ENCODE peak calls at places on chromosomes 5 and 9, in eight cellular contexts. Q, G, P, A, J, E, U and X are unnamed samples.

GRCh38 chr9:112072721-112073553 is 102.2 kb downstream of the SUSD1 start:
- DNase-seq in Q (no peak), G (no peak), P (no peak), A (no peak), J (no peak), E (peak), U (peak), X (no peak)

GRCh38 chr5:80082731-80083114 is 47.6 kb downstream of the THBS4 start:
- DNase-seq in Q (peak), G (peak), P (peak), A (peak), J (peak), E (peak), U (peak), X (peak)

GRCh38 chr5:21142791-21143190 is 1154.8 kb upstream of the CDH18 start:
- DNase-seq in Q (no peak), G (no peak), P (no peak), A (no peak), J (no peak), E (no peak), U (no peak), X (no peak)

GRCh38 chr5:67178085-67178484 is 18.5 kb downstream of the CD180 start:
- DNase-seq in Q (no peak), G (no peak), P (no peak), A (no peak), J (no peak), E (no peak), U (no peak), X (no peak)

GRCh38 chr9:69486498-69486897 is 161.5 kb downstream of the ENTREP1 start:
- DNase-seq in Q (no peak), G (no peak), P (no peak), A (no peak), J (no peak), E (no peak), U (no peak), X (no peak)

GRCh38 chr9:129121483-129121882 is 10.3 kb downstream of the PTPA start:
- DNase-seq in Q (no peak), G (no peak), P (no peak), A (no peak), J (peak), E (no peak), U (no peak), X (no peak)

GRCh38 chr5:151892393-151892792 is 32.3 kb downstream of the GLRA1 start:
- DNase-seq in Q (no peak), G (no peak), P (no peak), A (no peak), J (no peak), E (no peak), U (no peak), X (no peak)

GRCh38 chr9:132670816-132671371 is 630 bp downstream of the GTF3C4 start:
- DNase-seq in Q (no peak), G (no peak), P (peak), A (no peak), J (peak), E (peak), U (peak), X (peak)

GRCh38 chr9:113807173-113808061 is 68.7 kb upstream of the ZNF618 start:
- DNase-seq in Q (peak), G (peak), P (peak), A (peak), J (peak), E (peak), U (peak), X (peak)

GRCh38 chr5:126811515-126812198 is 34.7 kb downstream of the LMNB1 start:
- DNase-seq in Q (no peak), G (no peak), P (no peak), A (no peak), J (no peak), E (no peak), U (peak), X (no peak)

GRCh38 chr9:38342096-38342495 is 50.4 kb upstream of the ALDH1B1 start:
- DNase-seq in Q (no peak), G (no peak), P (no peak), A (no peak), J (peak), E (no peak), U (no peak), X (peak)

GRCh38 chr5:9454012-9454481 is 91.8 kb downstream of the SEMA5A start:
- DNase-seq in Q (no peak), G (no peak), P (no peak), A (no peak), J (peak), E (peak), U (no peak), X (no peak)

GRCh38 chr5:134525687-134526482 is 415 bp downstream of the JADE2 start:
- DNase-seq in Q (peak), G (no peak), P (peak), A (peak), J (peak), E (peak), U (peak), X (peak)

GRCh38 chr5:134527156-134527960 is 1.9 kb downstream of the JADE2 start:
- DNase-seq in Q (peak), G (no peak), P (peak), A (peak), J (peak), E (peak), U (peak), X (peak)

GRCh38 chr5:134524826-134525686 is at the start of gene JADE2:
- DNase-seq in Q (peak), G (no peak), P (peak), A (peak), J (peak), E (peak), U (peak), X (peak)

GRCh38 chr5:134527961-134528424 is 2.5 kb downstream of the JADE2 start:
- DNase-seq in Q (no peak), G (no peak), P (no peak), A (peak), J (peak), E (no peak), U (no peak), X (no peak)

DNA sequence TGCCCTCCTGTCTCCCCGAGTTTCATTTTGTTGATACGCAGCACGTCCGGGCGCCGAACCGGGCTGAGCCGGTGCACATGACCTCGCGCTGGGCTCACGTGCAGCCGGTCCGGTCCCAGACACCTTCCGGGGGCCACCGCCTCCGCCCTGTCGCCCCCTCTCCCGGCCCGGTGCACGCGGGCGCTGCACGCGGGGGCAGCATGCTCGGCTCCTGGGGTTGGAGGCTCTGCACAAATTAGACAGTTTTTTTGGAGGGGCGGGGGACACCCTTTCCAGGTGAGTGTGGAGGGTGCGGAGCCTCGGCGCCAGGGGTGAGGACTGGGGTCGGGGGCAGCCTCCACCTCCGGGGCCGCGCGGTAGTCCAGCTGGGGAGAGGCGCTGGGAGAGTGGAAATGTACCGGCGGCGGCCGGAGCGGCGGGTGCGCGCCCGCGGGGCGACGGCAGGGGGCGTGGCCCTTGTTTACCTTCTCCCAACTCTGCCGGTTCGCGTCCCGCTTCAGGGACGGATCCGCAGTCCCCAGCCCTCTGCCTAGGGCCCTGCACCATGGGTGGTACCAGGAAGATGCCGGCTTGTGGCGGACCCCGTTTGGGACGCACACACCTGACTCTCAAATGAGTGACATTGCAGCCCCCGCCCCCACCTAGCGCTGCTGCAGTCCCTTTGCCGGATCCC is 1.1 kb downstream of the JADE2 start:
- DNase-seq in Q (peak), G (peak), P (peak), A (peak), J (peak), E (peak), U (peak), X (peak)
- TF ChIP-seq POLR2A in Q (peak), G (no peak), P (no peak), A (no peak), J (no peak), E (no peak), U (peak), X (peak)

GRCh38 chr9:121288874-121289553 is 21.1 kb downstream of the GSN start:
- DNase-seq in Q (no peak), G (no peak), P (peak), A (peak), J (peak), E (peak), U (no peak), X (peak)
- TF ChIP-seq POLR2A in Q (no peak), G (no peak), P (no peak), A (no peak), J (peak), E (peak), U (no peak), X (no peak)

GRCh38 chr5:173055722-173055982 is 500 bp upstream of the CREBRF start:
- DNase-seq in Q (no peak), G (no peak), P (no peak), A (no peak), J (no peak), E (no peak), U (no peak), X (no peak)

GRCh38 chr5:173055042-173055721 is 970 bp upstream of the CREBRF start:
- DNase-seq in Q (no peak), G (no peak), P (no peak), A (no peak), J (no peak), E (no peak), U (no peak), X (no peak)

GRCh38 chr5:173055983-173056782 is at the start of gene CREBRF:
- DNase-seq in Q (peak), G (peak), P (peak), A (peak), J (peak), E (peak), U (peak), X (peak)

GRCh38 chr5:173057062-173057924 is 1.1 kb downstream of the CREBRF start:
- DNase-seq in Q (peak), G (peak), P (peak), A (peak), J (peak), E (peak), U (peak), X (peak)

GRCh38 chr5:173056783-173057061 is 570 bp downstream of the CREBRF start:
- DNase-seq in Q (peak), G (no peak), P (no peak), A (no peak), J (no peak), E (no peak), U (no peak), X (no peak)
- TF ChIP-seq POLR2A in Q (no peak), G (no peak), P (peak), A (no peak), J (no peak), E (no peak), U (no peak), X (no peak)

DNA sequence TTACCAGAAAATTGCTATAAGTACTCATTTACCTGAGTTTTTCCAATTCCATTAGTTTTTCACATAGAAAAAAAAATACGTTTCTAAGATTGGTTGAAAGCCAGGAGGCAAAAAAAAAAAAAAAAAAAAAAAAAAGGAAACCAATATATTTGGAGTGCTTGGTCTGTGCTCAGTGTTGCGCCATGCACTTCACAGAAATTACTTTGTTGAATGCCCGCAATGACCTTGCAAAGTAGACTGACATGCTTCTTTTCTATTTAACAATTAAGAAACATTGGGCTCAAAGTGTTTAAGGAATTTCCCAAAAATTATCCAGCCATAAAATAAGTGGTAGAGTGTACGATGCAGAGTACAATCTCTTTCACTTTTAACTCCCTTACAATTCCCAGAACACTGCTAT is 65.2 kb upstream of the PAPPA start:
- DNase-seq in Q (no peak), G (no peak), P (no peak), A (no peak), J (no peak), E (no peak), U (no peak), X (no peak)
- TF ChIP-seq POLR2A in Q (no peak), G (no peak), P (no peak), A (no peak), J (no peak), E (no peak), U (no peak), X (no peak)

GRCh38 chr9:115086461-115086860 is 31.5 kb downstream of the TNC start:
- DNase-seq in Q (no peak), G (no peak), P (no peak), A (no peak), J (no peak), E (no peak), U (no peak), X (no peak)

GRCh38 chr9:115085773-115086377 is 32.1 kb downstream of the TNC start:
- DNase-seq in Q (no peak), G (no peak), P (no peak), A (no peak), J (no peak), E (no peak), U (no peak), X (peak)

GRCh38 chr9:115086886-115087285 is 31.1 kb downstream of the TNC start:
- DNase-seq in Q (no peak), G (no peak), P (no peak), A (no peak), J (no peak), E (no peak), U (no peak), X (no peak)

GRCh38 chr9:115090486-115090885 is 27.5 kb downstream of the TNC start:
- DNase-seq in Q (no peak), G (no peak), P (no peak), A (no peak), J (no peak), E (no peak), U (no peak), X (no peak)

GRCh38 chr9:115088856-115089255 is 29.1 kb downstream of the TNC start:
- DNase-seq in Q (no peak), G (no peak), P (no peak), A (no peak), J (no peak), E (no peak), U (no peak), X (no peak)
- TF ChIP-seq POLR2A in Q (no peak), G (no peak), P (no peak), A (no peak), J (no peak), E (no peak), U (no peak), X (no peak)

DNA sequence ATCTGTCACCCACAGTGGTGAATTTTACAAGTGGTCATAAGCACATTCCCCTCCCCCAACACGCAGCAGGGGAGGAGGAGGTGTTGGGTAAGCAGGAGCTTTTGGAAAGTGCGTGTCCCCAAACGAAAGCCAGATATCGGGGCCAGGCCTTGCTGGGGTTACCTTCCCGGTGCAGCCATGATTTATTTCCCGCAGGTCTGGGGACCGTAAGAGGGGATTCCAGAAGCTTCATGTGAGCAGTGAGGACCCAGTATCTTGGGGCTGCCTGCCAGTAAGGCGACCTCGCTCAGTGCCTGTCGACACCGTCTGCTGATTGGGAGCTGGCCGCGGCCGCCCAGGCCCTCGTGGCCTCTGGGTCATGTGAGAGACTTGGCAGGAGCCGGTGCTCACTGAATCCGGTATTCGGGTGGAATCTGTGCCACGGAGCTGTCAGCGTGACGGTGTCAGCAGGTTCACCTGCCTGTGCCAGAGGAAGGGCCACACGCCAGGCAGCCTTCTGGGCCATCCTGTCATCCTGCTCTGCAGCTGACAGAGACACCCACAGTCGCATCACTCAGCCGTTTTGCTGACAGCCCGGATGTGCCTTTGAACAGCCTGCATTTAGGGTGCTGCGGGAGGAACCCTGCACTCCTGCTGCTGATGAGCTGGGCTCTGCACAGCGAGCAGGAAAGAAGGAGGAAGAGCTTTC is 37.3 kb downstream of the SEC61B start:
- DNase-seq in Q (peak), G (no peak), P (peak), A (peak), J (peak), E (peak), U (peak), X (peak)
- TF ChIP-seq POLR2A in Q (peak), G (no peak), P (no peak), A (no peak), J (peak), E (no peak), U (no peak), X (no peak)

DNA sequence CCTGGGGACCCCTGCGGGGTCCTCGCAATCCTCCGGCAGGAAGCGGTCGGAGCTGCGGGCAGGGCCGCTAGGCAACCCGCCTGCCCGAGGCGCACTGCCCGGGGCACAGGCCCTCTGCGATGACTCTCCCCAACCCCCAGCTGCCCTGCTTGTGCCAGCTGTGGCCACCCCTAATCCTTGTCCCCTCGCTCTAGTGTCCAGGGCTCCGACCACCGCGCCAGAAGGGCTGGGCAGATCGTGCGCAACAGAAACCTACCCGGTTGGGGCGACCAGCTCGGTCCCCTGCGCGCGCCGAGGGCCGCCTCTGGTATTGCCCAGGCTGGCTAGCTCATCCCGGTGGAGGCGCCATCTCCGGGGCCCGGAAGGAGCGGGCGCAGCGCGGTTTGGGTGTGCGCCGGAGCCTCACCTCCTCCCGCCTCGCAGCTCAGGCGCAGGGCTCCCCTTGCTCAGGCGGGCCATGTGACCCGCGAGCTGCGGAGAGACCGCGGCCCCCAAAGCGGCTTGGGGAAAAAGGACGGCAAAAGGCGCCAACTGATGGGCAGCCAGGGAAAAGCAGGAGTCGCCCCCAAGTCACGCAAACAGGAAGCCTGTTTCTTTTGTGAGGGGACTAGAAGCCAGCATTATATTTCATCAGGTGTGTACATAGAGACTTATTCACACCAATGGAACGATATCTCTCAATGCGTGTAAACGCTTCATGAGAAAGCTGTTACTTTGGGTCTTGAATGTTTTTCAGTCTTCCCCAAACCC is 46.8 kb upstream of the RNF20 start:
- DNase-seq in Q (no peak), G (peak), P (peak), A (peak), J (peak), E (peak), U (peak), X (peak)
- TF ChIP-seq POLR2A in Q (no peak), G (peak), P (peak), A (no peak), J (peak), E (peak), U (peak), X (no peak)

GRCh38 chr9:89662718-89663246 is 58.0 kb downstream of the GADD45G start:
- DNase-seq in Q (no peak), G (no peak), P (peak), A (no peak), J (no peak), E (no peak), U (no peak), X (peak)

GRCh38 chr9:89660286-89660685 is 55.5 kb downstream of the GADD45G start:
- DNase-seq in Q (no peak), G (no peak), P (no peak), A (no peak), J (no peak), E (no peak), U (no peak), X (no peak)

GRCh38 chr9:89663264-89663970 is 58.6 kb downstream of the GADD45G start:
- DNase-seq in Q (no peak), G (no peak), P (no peak), A (no peak), J (no peak), E (no peak), U (no peak), X (peak)

GRCh38 chr9:89661391-89661949 is 56.7 kb downstream of the GADD45G start:
- DNase-seq in Q (no peak), G (no peak), P (no peak), A (no peak), J (peak), E (peak), U (no peak), X (peak)

GRCh38 chr9:89661956-89662717 is 57.3 kb downstream of the GADD45G start:
- DNase-seq in Q (peak), G (peak), P (peak), A (peak), J (peak), E (peak), U (peak), X (peak)
- TF ChIP-seq POLR2A in Q (peak), G (no peak), P (no peak), A (no peak), J (peak), E (peak), U (no peak), X (no peak)

DNA sequence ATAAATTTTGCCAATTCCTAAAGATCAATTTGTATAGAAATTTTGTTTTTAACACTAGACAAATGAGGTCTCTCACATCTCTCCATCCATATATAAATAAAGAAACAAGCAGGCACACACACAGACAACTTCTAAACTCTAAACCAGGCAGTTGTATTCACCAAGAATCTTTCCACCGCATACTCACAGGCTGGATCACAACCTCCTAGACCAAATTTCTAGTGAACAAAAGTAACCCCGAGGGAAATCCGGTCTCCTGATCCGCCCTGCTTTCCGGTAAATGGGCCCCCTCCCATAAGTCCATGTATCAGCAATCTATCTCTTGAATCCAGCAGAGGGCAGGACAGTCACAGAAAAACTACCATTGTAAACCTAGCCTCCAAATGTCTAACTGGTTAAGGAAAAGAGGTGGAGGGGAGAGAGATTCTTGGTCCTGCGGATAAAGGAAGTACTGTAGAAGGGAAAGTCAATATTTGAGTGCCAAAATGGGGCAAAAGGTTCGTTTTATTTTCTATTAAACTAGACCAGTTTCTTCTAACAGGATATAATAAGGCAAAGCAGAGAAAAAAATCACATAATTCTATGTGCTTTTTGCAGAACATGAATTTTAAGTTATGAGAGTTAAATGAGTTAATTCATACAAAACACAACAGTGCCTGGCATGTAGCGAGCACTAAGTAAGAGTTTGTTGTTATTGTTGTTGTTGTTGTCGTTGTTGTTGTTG is 4.8 kb upstream of the SMU1 start:
- DNase-seq in Q (peak), G (peak), P (no peak), A (peak), J (peak), E (peak), U (peak), X (peak)
- TF ChIP-seq POLR2A in Q (no peak), G (no peak), P (no peak), A (no peak), J (no peak), E (no peak), U (no peak), X (no peak)